ENCODE peak calls at places on chromosome 15, in six cellular contexts. One of them, this sample, is unnamed. For H3K4me1, the result is how much of the 10 kb centered on the place peaks cover.

GRCh38 chr15:58476525-58477162 is 44.9 kb downstream of the LIPC start:
- DNase-seq in fibroblast of lung: no peak
- DNase-seq in hepatocyte: no peak
- DNase-seq in astrocyte: no peak
- DNase-seq in cardiac muscle cell: no peak
- DNase-seq in sigmoid colon: no peak
- DNase-seq in this sample: no peak

GRCh38 chr15:41990691-41991090 is 18.3 kb upstream of the EHD4 start:
- DNase-seq in fibroblast of lung: no peak
- DNase-seq in hepatocyte: no peak
- DNase-seq in astrocyte: no peak
- DNase-seq in cardiac muscle cell: no peak
- DNase-seq in sigmoid colon: no peak
- DNase-seq in this sample: peak

GRCh38 chr15:81548350-81549116 is 174.5 kb upstream of the TMC3 start:
- DNase-seq in fibroblast of lung: peak
- DNase-seq in hepatocyte: peak
- DNase-seq in astrocyte: peak
- DNase-seq in cardiac muscle cell: peak
- DNase-seq in sigmoid colon: no peak
- DNase-seq in this sample: no peak

GRCh38 chr15:34297059-34297458 is 40.5 kb downstream of the SLC12A6 start:
- DNase-seq in fibroblast of lung: no peak
- DNase-seq in hepatocyte: no peak
- DNase-seq in astrocyte: peak
- DNase-seq in cardiac muscle cell: no peak
- DNase-seq in sigmoid colon: no peak
- DNase-seq in this sample: no peak

GRCh38 chr15:80967451-80967850 is 22.2 kb downstream of the MESD start:
- DNase-seq in fibroblast of lung: peak
- DNase-seq in hepatocyte: peak
- DNase-seq in astrocyte: peak
- DNase-seq in cardiac muscle cell: peak
- DNase-seq in sigmoid colon: no peak
- DNase-seq in this sample: no peak

GRCh38 chr15:57003418-57003817 is 85.0 kb downstream of the TCF12 start:
- DNase-seq in fibroblast of lung: peak
- DNase-seq in hepatocyte: no peak
- DNase-seq in astrocyte: peak
- DNase-seq in cardiac muscle cell: peak
- DNase-seq in sigmoid colon: no peak
- DNase-seq in this sample: no peak

GRCh38 chr15:70491183-70491621 is 272.2 kb downstream of the UACA start:
- DNase-seq in fibroblast of lung: peak
- DNase-seq in hepatocyte: no peak
- DNase-seq in astrocyte: peak
- DNase-seq in cardiac muscle cell: peak
- DNase-seq in sigmoid colon: no peak
- DNase-seq in this sample: no peak

GRCh38 chr15:47293763-47294162 is 423.5 kb upstream of the SEMA6D start:
- DNase-seq in fibroblast of lung: peak
- DNase-seq in hepatocyte: peak
- DNase-seq in astrocyte: peak
- DNase-seq in cardiac muscle cell: peak
- DNase-seq in sigmoid colon: peak
- DNase-seq in this sample: no peak

DNA sequence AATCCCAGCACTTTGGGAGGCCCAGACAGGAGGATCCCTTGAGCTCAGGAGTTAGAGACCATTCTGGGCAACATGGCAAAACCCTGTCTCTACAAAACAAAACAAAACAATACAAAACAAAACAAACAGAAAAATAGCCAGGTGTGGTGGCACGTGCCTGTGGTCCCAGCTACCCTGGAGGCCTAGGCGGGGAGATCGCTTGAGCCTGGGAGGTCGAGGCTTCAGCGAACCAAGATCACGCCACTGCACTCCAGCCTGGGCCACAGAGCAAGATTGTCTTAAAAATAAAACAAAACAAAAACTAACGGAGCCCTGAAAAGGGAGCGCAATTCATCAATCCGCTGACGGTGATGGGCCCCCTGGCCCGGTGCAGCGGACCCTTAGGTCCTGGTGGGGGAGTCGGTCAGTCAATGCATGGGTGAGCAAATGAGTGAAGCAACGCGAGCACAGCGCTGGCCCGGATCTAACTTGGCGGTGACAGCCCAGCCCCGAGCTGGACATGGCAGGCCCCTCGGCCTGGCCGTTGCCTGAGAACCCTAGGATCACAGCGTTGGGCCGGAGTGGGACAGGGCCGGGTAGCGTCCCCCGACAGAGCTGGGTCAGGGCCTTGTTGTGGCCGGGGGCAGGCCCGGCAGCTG is 52.4 kb upstream of the BLM start:
- DNase-seq in fibroblast of lung: peak
- DNase-seq in hepatocyte: no peak
- DNase-seq in astrocyte: no peak
- DNase-seq in cardiac muscle cell: peak
- DNase-seq in sigmoid colon: peak
- DNase-seq in this sample: peak
- H3K4me3 ChIP-seq in fibroblast of lung: peak
- H3K4me3 ChIP-seq in hepatocyte: no peak
- H3K4me3 ChIP-seq in astrocyte: peak
- H3K4me3 ChIP-seq in cardiac muscle cell: peak
- H3K4me3 ChIP-seq in sigmoid colon: peak
- H3K4me3 ChIP-seq in this sample: peak

DNA sequence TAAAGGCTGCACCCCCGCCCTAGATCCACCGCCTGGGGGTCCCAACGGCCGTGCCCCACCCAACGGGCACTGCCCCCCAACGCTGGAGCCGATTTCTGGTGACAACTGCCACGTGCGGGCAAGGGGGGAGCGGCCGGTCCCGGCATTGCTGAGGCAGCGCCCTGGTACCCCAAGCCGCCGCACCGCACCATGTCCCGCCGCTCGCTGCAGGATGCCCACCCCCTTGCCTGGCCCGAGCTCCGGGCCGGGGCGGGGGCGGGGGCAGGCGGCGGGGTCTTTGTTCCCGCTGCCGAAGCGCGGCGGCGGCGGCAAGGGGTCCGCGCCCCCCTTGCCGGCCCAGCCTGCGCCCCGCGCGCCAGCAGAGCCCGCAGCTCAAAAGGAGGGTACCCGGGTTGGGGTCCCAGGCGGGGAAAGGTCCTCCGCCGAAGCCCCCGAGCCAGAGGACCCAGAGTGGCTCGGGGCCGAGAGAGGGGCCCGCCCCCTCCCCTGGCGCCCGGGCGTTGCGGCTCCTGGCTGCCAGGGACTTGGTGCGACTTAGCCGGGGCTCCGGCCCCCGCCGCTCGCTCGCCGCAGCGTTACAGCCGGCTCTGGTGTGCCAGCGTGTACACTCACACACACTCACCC is 678 bp downstream of the SEMA7A start:
- DNase-seq in fibroblast of lung: no peak
- DNase-seq in hepatocyte: no peak
- DNase-seq in astrocyte: no peak
- DNase-seq in cardiac muscle cell: no peak
- DNase-seq in sigmoid colon: no peak
- DNase-seq in this sample: no peak
- H3K4me1 ChIP-seq in fibroblast of lung: under half
- H3K4me1 ChIP-seq in hepatocyte: under half
- H3K4me1 ChIP-seq in astrocyte: under half
- H3K4me1 ChIP-seq in cardiac muscle cell: under half
- H3K4me1 ChIP-seq in sigmoid colon: under half
- H3K4me1 ChIP-seq in this sample: under half

GRCh38 chr15:50252556-50252955 is 13.0 kb downstream of the HDC start:
- DNase-seq in fibroblast of lung: no peak
- DNase-seq in hepatocyte: no peak
- DNase-seq in astrocyte: no peak
- DNase-seq in cardiac muscle cell: no peak
- DNase-seq in sigmoid colon: no peak
- DNase-seq in this sample: no peak
- H3K4me3 ChIP-seq in fibroblast of lung: no peak
- H3K4me3 ChIP-seq in hepatocyte: no peak
- H3K4me3 ChIP-seq in astrocyte: no peak
- H3K4me3 ChIP-seq in cardiac muscle cell: no peak
- H3K4me3 ChIP-seq in sigmoid colon: no peak
- H3K4me3 ChIP-seq in this sample: no peak

GRCh38 chr15:40275491-40275890 is 7.4 kb downstream of the ANKRD63 start:
- DNase-seq in fibroblast of lung: no peak
- DNase-seq in hepatocyte: no peak
- DNase-seq in astrocyte: no peak
- DNase-seq in cardiac muscle cell: no peak
- DNase-seq in sigmoid colon: no peak
- DNase-seq in this sample: no peak
- H3K4me1 ChIP-seq in fibroblast of lung: under half
- H3K4me1 ChIP-seq in hepatocyte: under half
- H3K4me1 ChIP-seq in astrocyte: under half
- H3K4me1 ChIP-seq in cardiac muscle cell: under half
- H3K4me1 ChIP-seq in sigmoid colon: under half
- H3K4me1 ChIP-seq in this sample: under half

GRCh38 chr15:85642054-85642692 is 152.6 kb downstream of the KLHL25 start:
- DNase-seq in fibroblast of lung: no peak
- DNase-seq in hepatocyte: no peak
- DNase-seq in astrocyte: no peak
- DNase-seq in cardiac muscle cell: no peak
- DNase-seq in sigmoid colon: no peak
- DNase-seq in this sample: no peak
- H3K4me3 ChIP-seq in fibroblast of lung: peak
- H3K4me3 ChIP-seq in hepatocyte: no peak
- H3K4me3 ChIP-seq in astrocyte: no peak
- H3K4me3 ChIP-seq in cardiac muscle cell: no peak
- H3K4me3 ChIP-seq in sigmoid colon: peak
- H3K4me3 ChIP-seq in this sample: no peak

GRCh38 chr15:36601497-36601932 is 22.1 kb downstream of the CDIN1 start:
- DNase-seq in fibroblast of lung: peak
- DNase-seq in hepatocyte: peak
- DNase-seq in astrocyte: peak
- DNase-seq in cardiac muscle cell: peak
- DNase-seq in sigmoid colon: peak
- DNase-seq in this sample: no peak
- H3K4me1 ChIP-seq in fibroblast of lung: under half
- H3K4me1 ChIP-seq in hepatocyte: under half
- H3K4me1 ChIP-seq in astrocyte: under half
- H3K4me1 ChIP-seq in cardiac muscle cell: half or more
- H3K4me1 ChIP-seq in sigmoid colon: half or more
- H3K4me1 ChIP-seq in this sample: under half

GRCh38 chr15:74127255-74127953 is 3.0 kb upstream of the ISLR2 start:
- DNase-seq in fibroblast of lung: peak
- DNase-seq in hepatocyte: peak
- DNase-seq in astrocyte: peak
- DNase-seq in cardiac muscle cell: peak
- DNase-seq in sigmoid colon: peak
- DNase-seq in this sample: peak
- H3K4me3 ChIP-seq in fibroblast of lung: peak
- H3K4me3 ChIP-seq in hepatocyte: peak
- H3K4me3 ChIP-seq in astrocyte: peak
- H3K4me3 ChIP-seq in cardiac muscle cell: peak
- H3K4me3 ChIP-seq in sigmoid colon: peak
- H3K4me3 ChIP-seq in this sample: peak

This sample was measured in RWPE2.